ENCODE peak calls at places on chromosomes 7 and 10, in seven cellular contexts. C is GM12892, F is adrenal gland, R is uterus, G is sigmoid colon, L is ovary, H is GM12878. W is an unnamed sample.

GRCh38 chr7:2967238-2967637 is 76.4 kb downstream of the CARD11 start:
- DNase-seq in C (no peak), F (peak), R (no peak), G (peak), L (no peak), H (no peak), W (no peak)

GRCh38 chr10:90930971-90931841 is 10.3 kb upstream of the ANKRD1 start:
- DNase-seq in C (no peak), F (peak), R (peak), G (no peak), L (no peak), H (no peak), W (no peak)

GRCh38 chr7:143931739-143932138 is 3.3 kb upstream of the OR2F2 start:
- DNase-seq in C (no peak), F (no peak), R (no peak), G (no peak), L (no peak), H (no peak), W (no peak)

GRCh38 chr7:155190608-155191536 is 106.8 kb upstream of the INSIG1 start:
- DNase-seq in C (peak), F (peak), R (no peak), G (no peak), L (no peak), H (no peak), W (peak)

GRCh38 chr10:90937645-90938258 is 16.9 kb upstream of the ANKRD1 start:
- DNase-seq in C (no peak), F (no peak), R (no peak), G (no peak), L (no peak), H (no peak), W (no peak)

GRCh38 chr7:99625321-99625720 is 8.6 kb downstream of the ZSCAN25 start:
- DNase-seq in C (no peak), F (peak), R (no peak), G (no peak), L (no peak), H (no peak), W (no peak)

GRCh38 chr10:126037946-126038345 is 141.6 kb downstream of the FANK1 start:
- DNase-seq in C (no peak), F (no peak), R (no peak), G (no peak), L (no peak), H (no peak), W (no peak)

GRCh38 chr7:120033114-120033513 is 239.9 kb upstream of the KCND2 start:
- DNase-seq in C (no peak), F (no peak), R (no peak), G (no peak), L (no peak), H (no peak), W (no peak)

GRCh38 chr7:27533777-27534176 is 128.9 kb downstream of the HIBADH start:
- DNase-seq in C (no peak), F (no peak), R (no peak), G (no peak), L (no peak), H (no peak), W (no peak)

GRCh38 chr10:94997763-94998174 is 59.3 kb downstream of the CYP2C9 start:
- DNase-seq in C (no peak), F (no peak), R (no peak), G (no peak), L (no peak), H (no peak), W (no peak)

GRCh38 chr7:19122018-19122588 is 4.7 kb upstream of the TWIST1 start:
- DNase-seq in C (no peak), F (no peak), R (no peak), G (no peak), L (no peak), H (no peak), W (no peak)

GRCh38 chr10:82674036-82674435 is 799.0 kb downstream of the NRG3 start:
- DNase-seq in C (no peak), F (no peak), R (no peak), G (no peak), L (no peak), H (no peak), W (no peak)

GRCh38 chr10:26528048-26528447 is 89.9 kb downstream of the APBB1IP start:
- DNase-seq in C (no peak), F (no peak), R (no peak), G (no peak), L (no peak), H (no peak), W (no peak)

GRCh38 chr10:114343623-114344306 is 60.5 kb downstream of the AFAP1L2 start:
- DNase-seq in C (no peak), F (no peak), R (no peak), G (no peak), L (no peak), H (no peak), W (no peak)

GRCh38 chr10:124742418-124743187 is 1.6 kb downstream of the FAM53B start:
- DNase-seq in C (no peak), F (peak), R (no peak), G (peak), L (no peak), H (no peak), W (peak)

GRCh38 chr10:2897619-2898508 is 169.5 kb upstream of the PFKP start:
- DNase-seq in C (no peak), F (no peak), R (no peak), G (no peak), L (no peak), H (no peak), W (no peak)

GRCh38 chr7:68425377-68425776 is 1172.9 kb upstream of the AUTS2 start:
- DNase-seq in C (no peak), F (no peak), R (no peak), G (no peak), L (no peak), H (no peak), W (no peak)

GRCh38 chr10:80260295-80261243 is 28.9 kb downstream of the MAT1A start:
- DNase-seq in C (no peak), F (no peak), R (no peak), G (no peak), L (no peak), H (no peak), W (peak)

GRCh38 chr7:77696643-77697534 is 630 bp downstream of the RSBN1L start:
- DNase-seq in C (no peak), F (peak), R (peak), G (peak), L (peak), H (no peak), W (peak)
- TF ChIP-seq POLR2A in C (no peak), F (peak), R (peak), G (peak), L (peak), H (no peak), W (no peak)

DNA sequence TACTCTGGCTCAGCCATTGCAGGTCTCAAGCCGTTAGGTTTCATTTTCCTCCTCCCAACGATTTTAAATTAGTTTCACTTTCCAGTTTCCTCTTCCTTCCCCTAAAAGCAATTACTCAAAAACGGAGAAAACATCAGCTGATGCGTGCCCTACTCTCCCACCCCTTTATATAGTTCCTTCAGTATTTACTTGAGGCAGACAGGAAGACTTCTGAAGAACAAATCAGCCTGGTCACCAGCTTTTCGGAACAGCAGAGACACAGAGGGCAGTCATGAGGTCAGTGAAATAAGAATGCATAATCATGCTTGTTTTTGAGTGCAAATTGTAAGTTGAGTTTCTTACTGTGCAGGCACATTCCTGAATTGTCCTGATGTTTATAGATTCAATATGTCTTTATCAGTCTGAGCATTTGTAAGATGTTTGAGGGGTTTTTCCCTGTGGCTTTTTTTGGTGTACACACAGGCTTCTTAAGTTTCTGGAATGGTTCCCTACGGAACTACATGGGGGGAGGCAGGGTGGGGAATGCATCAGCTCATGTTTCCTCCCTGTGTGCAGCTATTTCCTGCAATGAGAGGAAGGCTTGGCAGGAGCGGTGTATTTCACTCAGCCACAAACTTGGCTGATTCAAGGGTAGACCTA is at the start of gene IFIT3:
- DNase-seq in C (no peak), F (peak), R (peak), G (peak), L (peak), H (peak), W (no peak)
- TF ChIP-seq POLR2A in C (peak), F (peak), R (peak), G (no peak), L (no peak), H (peak), W (no peak)

DNA sequence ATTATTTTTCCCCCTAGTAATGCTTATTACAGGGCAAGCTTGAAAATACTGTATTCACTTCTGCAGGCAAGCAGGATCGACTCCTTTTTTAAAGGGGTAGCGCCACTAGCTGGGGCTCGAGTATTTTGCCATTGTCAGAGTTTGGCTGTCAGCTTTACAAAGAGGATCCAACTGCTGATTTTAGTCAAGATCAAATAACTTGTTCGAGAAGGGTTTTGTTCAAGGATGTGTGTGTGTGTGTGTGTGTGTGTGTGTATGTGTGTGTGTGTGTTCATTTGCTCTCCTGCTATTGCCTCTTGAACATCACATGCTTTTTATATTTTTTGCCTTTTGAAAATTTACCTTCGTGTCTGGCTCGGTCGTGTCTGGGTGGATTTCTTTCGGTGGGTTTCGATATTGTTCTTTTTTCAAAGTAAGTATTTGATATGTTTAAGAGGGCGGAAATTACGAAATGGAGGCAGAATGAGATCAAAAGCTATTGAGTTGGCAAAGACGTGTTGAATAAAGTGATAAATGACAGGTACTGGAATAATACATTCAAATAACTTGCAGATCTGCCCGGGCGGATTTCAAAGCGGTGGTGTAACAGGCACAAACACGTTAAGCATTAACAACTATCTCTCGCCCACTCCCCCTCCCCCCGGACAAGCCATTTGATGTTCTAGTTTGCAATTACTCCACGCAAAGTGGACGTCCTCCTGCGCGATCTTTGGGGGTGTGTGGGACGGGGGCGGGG is 1.1 kb downstream of the ARID5B start:
- DNase-seq in C (no peak), F (peak), R (peak), G (peak), L (peak), H (no peak), W (no peak)
- TF ChIP-seq POLR2A in C (no peak), F (peak), R (no peak), G (no peak), L (no peak), H (no peak), W (no peak)

GRCh38 chr7:95662987-95663386 is 66.7 kb upstream of the PDK4 start:
- DNase-seq in C (no peak), F (no peak), R (no peak), G (no peak), L (no peak), H (no peak), W (no peak)
- TF ChIP-seq POLR2A in C (no peak), F (no peak), R (no peak), G (no peak), L (no peak), H (no peak), W (no peak)

DNA sequence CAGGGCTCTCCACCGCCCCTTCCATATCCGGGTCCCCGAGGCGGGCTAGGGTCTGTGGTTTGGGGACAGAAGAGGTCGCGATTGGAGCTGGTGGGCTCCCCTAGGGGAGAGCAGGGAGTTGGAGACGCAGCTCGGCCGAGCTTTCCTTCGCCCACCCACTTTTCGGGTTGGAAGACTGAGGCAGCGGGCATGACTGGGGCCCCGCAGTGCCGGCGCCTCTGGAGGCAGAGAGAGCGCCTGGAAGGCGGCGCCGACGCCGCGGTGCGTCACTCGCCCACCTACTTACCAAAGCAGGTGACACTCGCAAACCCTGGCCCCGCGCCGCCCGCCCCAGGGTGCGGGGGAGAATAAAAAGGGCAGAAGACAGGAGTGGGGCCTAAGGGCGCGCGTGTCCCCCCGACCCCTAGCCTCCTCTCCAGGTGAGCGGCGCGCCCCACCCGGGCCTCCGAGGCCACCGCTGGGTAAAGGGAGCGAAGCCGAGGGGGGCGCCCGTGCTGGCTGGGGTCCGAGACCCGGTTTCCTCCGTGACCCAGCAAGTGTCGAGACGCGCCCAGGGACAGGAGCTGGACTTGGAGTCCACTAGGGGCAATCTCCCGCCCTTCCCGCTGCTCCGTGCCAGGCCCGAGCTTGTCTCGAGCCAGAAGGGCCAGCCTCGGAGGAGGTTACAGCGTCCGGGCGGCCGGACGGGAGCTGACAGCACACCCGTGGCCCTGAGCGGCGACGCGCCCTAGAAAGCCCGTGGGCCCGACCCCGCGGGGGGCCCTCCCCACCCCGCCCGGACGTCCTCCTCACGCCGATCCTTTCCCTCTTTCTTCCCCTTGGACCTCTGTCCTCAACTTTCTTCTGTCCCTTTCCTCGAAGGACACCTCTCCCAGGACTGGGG is 34.4 kb upstream of the GRID1 start:
- DNase-seq in C (no peak), F (peak), R (peak), G (peak), L (peak), H (no peak), W (peak)
- TF ChIP-seq POLR2A in C (peak), F (no peak), R (no peak), G (no peak), L (no peak), H (peak), W (no peak)

GRCh38 chr10:11270135-11270857 is 252.6 kb downstream of the CELF2 start:
- DNase-seq in C (peak), F (peak), R (peak), G (peak), L (peak), H (peak), W (peak)
- TF ChIP-seq POLR2A in C (no peak), F (no peak), R (no peak), G (no peak), L (no peak), H (peak), W (no peak)

GRCh38 chr10:49297818-49298665 is 928 bp upstream of the C10orf71 start:
- DNase-seq in C (no peak), F (no peak), R (no peak), G (peak), L (no peak), H (no peak), W (no peak)

GRCh38 chr10:49298666-49298989 is 342 bp upstream of the C10orf71 start:
- DNase-seq in C (no peak), F (no peak), R (no peak), G (peak), L (peak), H (no peak), W (no peak)

GRCh38 chr10:49295297-49295696 is 3.7 kb upstream of the C10orf71 start:
- DNase-seq in C (no peak), F (no peak), R (no peak), G (no peak), L (no peak), H (no peak), W (no peak)

GRCh38 chr10:49296826-49297225 is 2.1 kb upstream of the C10orf71 start:
- DNase-seq in C (no peak), F (no peak), R (no peak), G (no peak), L (no peak), H (no peak), W (no peak)

DNA sequence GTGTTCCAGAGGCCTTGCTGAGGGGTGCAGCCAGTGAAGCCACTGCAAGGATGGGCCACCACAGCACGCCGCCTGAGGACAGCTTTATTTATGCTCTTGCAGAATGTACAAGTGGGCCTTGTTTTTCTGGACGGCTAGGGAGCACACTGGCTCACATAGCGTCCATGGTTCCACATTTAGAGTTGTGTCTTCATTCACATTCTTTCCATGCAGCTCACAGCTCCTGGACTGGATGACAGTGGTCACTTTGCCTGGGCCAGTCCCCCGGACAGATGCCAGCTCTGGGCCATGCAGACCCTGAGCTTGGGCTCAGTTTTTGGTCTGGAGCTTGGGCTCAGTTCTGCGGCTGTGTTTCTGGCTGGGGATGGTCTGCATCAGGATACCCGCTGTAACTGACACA is 2.6 kb upstream of the C10orf71 start:
- DNase-seq in C (no peak), F (no peak), R (no peak), G (no peak), L (no peak), H (no peak), W (no peak)
- TF ChIP-seq POLR2A in C (no peak), F (no peak), R (no peak), G (no peak), L (no peak), H (no peak), W (no peak)